ENCODE peak calls at places on chromosomes 11 and 22, in seven cellular contexts. C is activated gamma-delta T cell treated with Interleukin-2 at 50 U/mL for 16 hours, N is activated T-helper 1 cell treated with Interleukin-2 at 50 U/mL for 16 hours, Z is stomach, P is prostate gland, S is right cardiac atrium, D is BJ. L is an unnamed sample.

GRCh38 chr11:60927061-60927592 is 2.9 kb downstream of the TMEM132A start:
- DNase-seq in C (no peak), N (no peak), Z (no peak), P (no peak), S (no peak), D (no peak), L (no peak)

GRCh38 chr11:19673924-19674390 is 38.7 kb upstream of the NAV2 start:
- DNase-seq in C (no peak), N (no peak), Z (no peak), P (peak), S (peak), D (no peak), L (peak)

GRCh38 chr11:65493367-65494176 is 5.3 kb upstream of the MALAT1 start:
- DNase-seq in C (no peak), N (no peak), Z (peak), P (peak), S (peak), D (peak), L (peak)

GRCh38 chr11:35786188-35786587 is 123.6 kb downstream of the TRIM44 start:
- DNase-seq in C (no peak), N (no peak), Z (no peak), P (no peak), S (no peak), D (no peak), L (peak)

GRCh38 chr11:80320226-80320625 is 879.4 kb upstream of the TENM4 start:
- DNase-seq in C (no peak), N (no peak), Z (no peak), P (no peak), S (no peak), D (no peak), L (no peak)

GRCh38 chr22:23401111-23401909 is 178.8 kb downstream of the IGLL1 start:
- DNase-seq in C (no peak), N (no peak), Z (no peak), P (no peak), S (no peak), D (peak), L (peak)

GRCh38 chr11:118277312-118277711 is 13.2 kb upstream of the MPZL2 start:
- DNase-seq in C (no peak), N (no peak), Z (peak), P (peak), S (no peak), D (no peak), L (peak)

GRCh38 chr11:46295312-46295995 is 18.0 kb downstream of the CREB3L1 start:
- DNase-seq in C (peak), N (peak), Z (peak), P (peak), S (peak), D (no peak), L (peak)

GRCh38 chr11:38138972-38139371 is 1540.9 kb upstream of the RAG2 start:
- DNase-seq in C (no peak), N (no peak), Z (no peak), P (no peak), S (no peak), D (no peak), L (no peak)

GRCh38 chr11:11782532-11783110 is 59.2 kb upstream of the USP47 start:
- DNase-seq in C (no peak), N (no peak), Z (peak), P (peak), S (no peak), D (no peak), L (no peak)

GRCh38 chr11:1531961-1532586 is 40.0 kb downstream of the DUSP8 start:
- DNase-seq in C (no peak), N (no peak), Z (no peak), P (peak), S (peak), D (peak), L (peak)

GRCh38 chr11:130677486-130678153 is 229.2 kb downstream of the ADAMTS15 start:
- DNase-seq in C (no peak), N (no peak), Z (no peak), P (no peak), S (no peak), D (peak), L (peak)

GRCh38 chr11:8095356-8095755 is 14.3 kb downstream of the TUB start:
- DNase-seq in C (no peak), N (no peak), Z (peak), P (no peak), S (no peak), D (no peak), L (no peak)

GRCh38 chr11:120512727-120513435 is 1.3 kb downstream of the GRIK4 start:
- DNase-seq in C (no peak), N (no peak), Z (peak), P (no peak), S (no peak), D (no peak), L (no peak)

GRCh38 chr11:74320538-74320937 is 9.1 kb upstream of the P4HA3 start:
- DNase-seq in C (no peak), N (no peak), Z (no peak), P (no peak), S (no peak), D (no peak), L (no peak)

GRCh38 chr22:32820131-32820882 is 18.8 kb downstream of the TIMP3 start:
- DNase-seq in C (no peak), N (no peak), Z (no peak), P (no peak), S (no peak), D (no peak), L (no peak)

GRCh38 chr11:2655834-2656622 is 43.8 kb downstream of the KCNQ1OT1 start:
- DNase-seq in C (no peak), N (no peak), Z (no peak), P (no peak), S (no peak), D (peak), L (peak)

L was measured in AG10803.